ENCODE peak calls at places on chromosomes 13 and 19, in eight cellular contexts. One of them, this sample, is unnamed.

GRCh38 chr19:50315773-50316448 is 13.3 kb downstream of the KCNC3 start:
- DNase-seq in aorta: peak
- DNase-seq in WERI-Rb-1: peak
- DNase-seq in heart left ventricle: no peak
- DNase-seq in PC-3: no peak
- DNase-seq in psoas muscle: peak
- DNase-seq in PC-9: no peak
- DNase-seq in tibial nerve: no peak
- DNase-seq in this sample: peak

GRCh38 chr19:13953021-13953531 is 767 bp downstream of the DCAF15 start:
- DNase-seq in aorta: peak
- DNase-seq in WERI-Rb-1: no peak
- DNase-seq in heart left ventricle: no peak
- DNase-seq in PC-3: peak
- DNase-seq in psoas muscle: no peak
- DNase-seq in PC-9: peak
- DNase-seq in tibial nerve: no peak
- DNase-seq in this sample: peak

GRCh38 chr19:6519289-6519688 is 11.5 kb upstream of the TNFSF9 start:
- DNase-seq in aorta: no peak
- DNase-seq in WERI-Rb-1: no peak
- DNase-seq in heart left ventricle: no peak
- DNase-seq in PC-3: peak
- DNase-seq in psoas muscle: no peak
- DNase-seq in PC-9: no peak
- DNase-seq in tibial nerve: no peak
- DNase-seq in this sample: peak

GRCh38 chr13:46698910-46699460 is 98.0 kb downstream of the ESD start:
- DNase-seq in aorta: no peak
- DNase-seq in WERI-Rb-1: no peak
- DNase-seq in heart left ventricle: no peak
- DNase-seq in PC-3: no peak
- DNase-seq in psoas muscle: no peak
- DNase-seq in PC-9: no peak
- DNase-seq in tibial nerve: no peak
- DNase-seq in this sample: no peak

GRCh38 chr13:57627663-57628062 is 3.9 kb upstream of the PCDH17 start:
- DNase-seq in aorta: no peak
- DNase-seq in WERI-Rb-1: no peak
- DNase-seq in heart left ventricle: no peak
- DNase-seq in PC-3: peak
- DNase-seq in psoas muscle: no peak
- DNase-seq in PC-9: no peak
- DNase-seq in tibial nerve: no peak
- DNase-seq in this sample: peak

GRCh38 chr13:77267362-77267761 is 59.5 kb downstream of the MYCBP2 start:
- DNase-seq in aorta: no peak
- DNase-seq in WERI-Rb-1: no peak
- DNase-seq in heart left ventricle: no peak
- DNase-seq in PC-3: no peak
- DNase-seq in psoas muscle: no peak
- DNase-seq in PC-9: no peak
- DNase-seq in tibial nerve: no peak
- DNase-seq in this sample: peak

GRCh38 chr13:72850959-72851677 is 69.2 kb downstream of the PIBF1 start:
- DNase-seq in aorta: no peak
- DNase-seq in WERI-Rb-1: no peak
- DNase-seq in heart left ventricle: no peak
- DNase-seq in PC-3: no peak
- DNase-seq in psoas muscle: peak
- DNase-seq in PC-9: no peak
- DNase-seq in tibial nerve: no peak
- DNase-seq in this sample: no peak

GRCh38 chr13:68850160-68850559 is 1257.5 kb upstream of the ATXN8OS start:
- DNase-seq in aorta: no peak
- DNase-seq in WERI-Rb-1: no peak
- DNase-seq in heart left ventricle: no peak
- DNase-seq in PC-3: peak
- DNase-seq in psoas muscle: no peak
- DNase-seq in PC-9: no peak
- DNase-seq in tibial nerve: no peak
- DNase-seq in this sample: no peak

GRCh38 chr13:36345438-36346221 is 564 bp downstream of the SPART start:
- DNase-seq in aorta: peak
- DNase-seq in WERI-Rb-1: no peak
- DNase-seq in heart left ventricle: peak
- DNase-seq in PC-3: no peak
- DNase-seq in psoas muscle: peak
- DNase-seq in PC-9: peak
- DNase-seq in tibial nerve: peak
- DNase-seq in this sample: peak

GRCh38 chr13:97339019-97339988 is 94.7 kb upstream of the RAP2A start:
- DNase-seq in aorta: peak
- DNase-seq in WERI-Rb-1: no peak
- DNase-seq in heart left ventricle: peak
- DNase-seq in PC-3: no peak
- DNase-seq in psoas muscle: no peak
- DNase-seq in PC-9: no peak
- DNase-seq in tibial nerve: peak
- DNase-seq in this sample: peak

GRCh38 chr19:5491565-5491964 is 36.3 kb downstream of the ZNRF4 start:
- DNase-seq in aorta: no peak
- DNase-seq in WERI-Rb-1: no peak
- DNase-seq in heart left ventricle: no peak
- DNase-seq in PC-3: no peak
- DNase-seq in psoas muscle: no peak
- DNase-seq in PC-9: no peak
- DNase-seq in tibial nerve: no peak
- DNase-seq in this sample: no peak

GRCh38 chr19:10183926-10184325 is 10.8 kb downstream of the DNMT1 start:
- DNase-seq in aorta: no peak
- DNase-seq in WERI-Rb-1: no peak
- DNase-seq in heart left ventricle: no peak
- DNase-seq in PC-3: no peak
- DNase-seq in psoas muscle: no peak
- DNase-seq in PC-9: no peak
- DNase-seq in tibial nerve: no peak
- DNase-seq in this sample: no peak

GRCh38 chr19:50427997-50428425 is 4.7 kb upstream of the MYBPC2 start:
- DNase-seq in aorta: peak
- DNase-seq in WERI-Rb-1: no peak
- DNase-seq in heart left ventricle: peak
- DNase-seq in PC-3: no peak
- DNase-seq in psoas muscle: peak
- DNase-seq in PC-9: no peak
- DNase-seq in tibial nerve: peak
- DNase-seq in this sample: peak

GRCh38 chr13:113769106-113769505 is 10.1 kb downstream of the TMEM255B start:
- DNase-seq in aorta: no peak
- DNase-seq in WERI-Rb-1: no peak
- DNase-seq in heart left ventricle: no peak
- DNase-seq in PC-3: no peak
- DNase-seq in psoas muscle: no peak
- DNase-seq in PC-9: no peak
- DNase-seq in tibial nerve: no peak
- DNase-seq in this sample: no peak

GRCh38 chr19:29491995-29492577 is 33.7 kb upstream of the VSTM2B start:
- DNase-seq in aorta: no peak
- DNase-seq in WERI-Rb-1: no peak
- DNase-seq in heart left ventricle: no peak
- DNase-seq in PC-3: no peak
- DNase-seq in psoas muscle: no peak
- DNase-seq in PC-9: no peak
- DNase-seq in tibial nerve: no peak
- DNase-seq in this sample: no peak

GRCh38 chr13:41746259-41746658 is 214.7 kb downstream of the VWA8 start:
- DNase-seq in aorta: no peak
- DNase-seq in WERI-Rb-1: no peak
- DNase-seq in heart left ventricle: no peak
- DNase-seq in PC-3: peak
- DNase-seq in psoas muscle: no peak
- DNase-seq in PC-9: no peak
- DNase-seq in tibial nerve: no peak
- DNase-seq in this sample: peak

GRCh38 chr19:11295180-11295579 is 780 bp upstream of the TSPAN16 start:
- DNase-seq in aorta: no peak
- DNase-seq in WERI-Rb-1: no peak
- DNase-seq in heart left ventricle: no peak
- DNase-seq in PC-3: no peak
- DNase-seq in psoas muscle: no peak
- DNase-seq in PC-9: no peak
- DNase-seq in tibial nerve: no peak
- DNase-seq in this sample: no peak

GRCh38 chr13:23655321-23655720 is 85.1 kb downstream of the TNFRSF19 start:
- DNase-seq in aorta: no peak
- DNase-seq in WERI-Rb-1: no peak
- DNase-seq in heart left ventricle: no peak
- DNase-seq in PC-3: no peak
- DNase-seq in psoas muscle: no peak
- DNase-seq in PC-9: no peak
- DNase-seq in tibial nerve: no peak
- DNase-seq in this sample: no peak

GRCh38 chr13:111912453-111912866 is 154.5 kb upstream of the SOX1 start:
- DNase-seq in aorta: no peak
- DNase-seq in WERI-Rb-1: peak
- DNase-seq in heart left ventricle: peak
- DNase-seq in PC-3: no peak
- DNase-seq in psoas muscle: no peak
- DNase-seq in PC-9: no peak
- DNase-seq in tibial nerve: no peak
- DNase-seq in this sample: no peak

DNA sequence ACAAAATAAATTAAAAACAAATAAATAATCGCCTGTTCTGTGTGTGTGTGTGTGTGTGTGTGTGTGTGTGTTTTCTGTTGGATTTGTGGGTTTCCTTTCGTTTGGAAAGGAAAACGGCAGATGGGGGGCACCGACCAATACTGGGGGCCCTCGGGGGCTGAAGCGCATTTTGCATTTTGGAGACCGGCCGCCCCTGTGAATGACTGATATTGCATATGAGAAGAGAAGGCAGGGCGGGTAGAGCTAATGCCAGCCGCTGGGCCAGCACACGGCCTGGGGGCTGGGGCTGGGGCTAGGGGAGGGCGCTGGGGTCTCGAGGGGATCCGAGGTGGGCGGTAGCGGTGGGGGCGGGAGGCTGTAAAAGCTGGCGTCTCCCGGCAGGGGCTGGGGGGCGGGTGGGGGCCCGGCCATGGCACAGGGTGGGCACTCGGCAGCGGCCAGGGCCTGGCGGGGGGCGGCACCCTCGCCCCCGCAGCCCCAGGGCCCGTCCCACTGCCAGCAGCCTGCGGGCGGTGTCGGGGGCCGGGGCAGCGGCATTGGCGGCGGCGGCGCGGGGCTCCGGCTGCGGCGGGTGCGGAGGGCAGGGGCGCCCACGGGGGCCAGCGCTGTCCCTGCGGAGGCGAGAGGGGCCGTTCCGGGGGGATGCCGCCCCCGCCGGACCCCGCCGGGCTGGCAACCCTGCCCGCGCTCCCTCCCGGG is 11.2 kb downstream of the ANO8 start:
- DNase-seq in aorta: no peak
- DNase-seq in WERI-Rb-1: no peak
- DNase-seq in heart left ventricle: no peak
- DNase-seq in PC-3: no peak
- DNase-seq in psoas muscle: no peak
- DNase-seq in PC-9: no peak
- DNase-seq in tibial nerve: no peak
- DNase-seq in this sample: no peak
- H3K27ac ChIP-seq in aorta: no peak
- H3K27ac ChIP-seq in WERI-Rb-1: no peak
- H3K27ac ChIP-seq in heart left ventricle: no peak
- H3K27ac ChIP-seq in PC-3: no peak
- H3K27ac ChIP-seq in psoas muscle: no peak
- H3K27ac ChIP-seq in PC-9: no peak
- H3K27ac ChIP-seq in tibial nerve: peak
- H3K27ac ChIP-seq in this sample: no peak

GRCh38 chr19:47187797-47188196 is 43.2 kb downstream of the BBC3 start:
- DNase-seq in aorta: no peak
- DNase-seq in WERI-Rb-1: no peak
- DNase-seq in heart left ventricle: no peak
- DNase-seq in PC-3: peak
- DNase-seq in psoas muscle: no peak
- DNase-seq in PC-9: no peak
- DNase-seq in tibial nerve: no peak
- DNase-seq in this sample: no peak

GRCh38 chr19:47186337-47187022 is 44.5 kb downstream of the BBC3 start:
- DNase-seq in aorta: no peak
- DNase-seq in WERI-Rb-1: no peak
- DNase-seq in heart left ventricle: no peak
- DNase-seq in PC-3: no peak
- DNase-seq in psoas muscle: no peak
- DNase-seq in PC-9: no peak
- DNase-seq in tibial nerve: no peak
- DNase-seq in this sample: no peak

GRCh38 chr19:47187023-47187655 is 43.9 kb downstream of the BBC3 start:
- DNase-seq in aorta: no peak
- DNase-seq in WERI-Rb-1: no peak
- DNase-seq in heart left ventricle: no peak
- DNase-seq in PC-3: no peak
- DNase-seq in psoas muscle: no peak
- DNase-seq in PC-9: no peak
- DNase-seq in tibial nerve: no peak
- DNase-seq in this sample: no peak

GRCh38 chr19:47188507-47189033 is 42.4 kb downstream of the BBC3 start:
- DNase-seq in aorta: no peak
- DNase-seq in WERI-Rb-1: no peak
- DNase-seq in heart left ventricle: no peak
- DNase-seq in PC-3: no peak
- DNase-seq in psoas muscle: no peak
- DNase-seq in PC-9: no peak
- DNase-seq in tibial nerve: no peak
- DNase-seq in this sample: no peak

GRCh38 chr19:47190167-47190727 is 40.8 kb downstream of the BBC3 start:
- DNase-seq in aorta: peak
- DNase-seq in WERI-Rb-1: no peak
- DNase-seq in heart left ventricle: peak
- DNase-seq in PC-3: peak
- DNase-seq in psoas muscle: peak
- DNase-seq in PC-9: peak
- DNase-seq in tibial nerve: no peak
- DNase-seq in this sample: peak
- H3K4me3 ChIP-seq in aorta: no peak
- H3K4me3 ChIP-seq in WERI-Rb-1: no peak
- H3K4me3 ChIP-seq in heart left ventricle: no peak
- H3K4me3 ChIP-seq in PC-3: no peak
- H3K4me3 ChIP-seq in psoas muscle: peak
- H3K4me3 ChIP-seq in PC-9: no peak
- H3K4me3 ChIP-seq in tibial nerve: peak
- H3K4me3 ChIP-seq in this sample: peak

GRCh38 chr19:52891336-52891735 is 6.1 kb downstream of the ZNF320 start:
- DNase-seq in aorta: no peak
- DNase-seq in WERI-Rb-1: no peak
- DNase-seq in heart left ventricle: no peak
- DNase-seq in PC-3: no peak
- DNase-seq in psoas muscle: no peak
- DNase-seq in PC-9: no peak
- DNase-seq in tibial nerve: no peak
- DNase-seq in this sample: no peak
- H3K27ac ChIP-seq in aorta: no peak
- H3K27ac ChIP-seq in WERI-Rb-1: no peak
- H3K27ac ChIP-seq in heart left ventricle: no peak
- H3K27ac ChIP-seq in PC-3: no peak
- H3K27ac ChIP-seq in psoas muscle: no peak
- H3K27ac ChIP-seq in PC-9: no peak
- H3K27ac ChIP-seq in tibial nerve: no peak
- H3K27ac ChIP-seq in this sample: no peak

GRCh38 chr19:4390862-4391693 is 9.3 kb downstream of the SH3GL1 start:
- DNase-seq in aorta: no peak
- DNase-seq in WERI-Rb-1: peak
- DNase-seq in heart left ventricle: no peak
- DNase-seq in PC-3: no peak
- DNase-seq in psoas muscle: peak
- DNase-seq in PC-9: no peak
- DNase-seq in tibial nerve: no peak
- DNase-seq in this sample: peak
- H3K4me3 ChIP-seq in aorta: no peak
- H3K4me3 ChIP-seq in WERI-Rb-1: no peak
- H3K4me3 ChIP-seq in heart left ventricle: peak
- H3K4me3 ChIP-seq in PC-3: no peak
- H3K4me3 ChIP-seq in psoas muscle: peak
- H3K4me3 ChIP-seq in PC-9: no peak
- H3K4me3 ChIP-seq in tibial nerve: no peak
- H3K4me3 ChIP-seq in this sample: peak